ENCODE peak calls at places on chromosomes 4 and X, in four cellular contexts. One of them, this sample, is unnamed. For H3K4me1, the result is how much of the 10 kb centered on the place peaks cover.

GRCh38 chr4:17807446-17807845 is 3.1 kb downstream of the DCAF16 start:
- DNase-seq in HepG2: no peak
- DNase-seq in GM12878: no peak
- DNase-seq in SK-N-SH: no peak
- DNase-seq in this sample: no peak

GRCh38 chr4:89113415-89113814 is 2.1 kb downstream of the TIGD2 start:
- DNase-seq in HepG2: peak
- DNase-seq in SK-N-SH: no peak
- DNase-seq in GM12878: no peak
- DNase-seq in this sample: no peak

GRCh38 chr4:44070843-44071242 is 377.8 kb downstream of the KCTD8 start:
- DNase-seq in SK-N-SH: no peak
- DNase-seq in HepG2: no peak
- DNase-seq in GM12878: no peak
- DNase-seq in this sample: no peak

GRCh38 chr4:73964862-73965611 is 16.8 kb downstream of the PF4 start:
- DNase-seq in SK-N-SH: no peak
- DNase-seq in GM12878: no peak
- DNase-seq in HepG2: peak
- DNase-seq in this sample: no peak

GRCh38 chrX:16162391-16162790 is 4.9 kb upstream of the MAGEB17 start:
- DNase-seq in GM12878: no peak
- DNase-seq in HepG2: no peak
- DNase-seq in SK-N-SH: no peak
- DNase-seq in this sample: no peak

GRCh38 chr4:2364654-2365053 is 53.8 kb downstream of the ZFYVE28 start:
- DNase-seq in GM12878: no peak
- DNase-seq in SK-N-SH: no peak
- DNase-seq in HepG2: no peak
- DNase-seq in this sample: no peak

GRCh38 chrX:145190801-145191389 is 56.4 kb upstream of the SPANXN1 start:
- DNase-seq in HepG2: peak
- DNase-seq in SK-N-SH: peak
- DNase-seq in GM12878: no peak
- DNase-seq in this sample: peak

GRCh38 chrX:95505721-95506120 is 1178.9 kb upstream of the DIAPH2 start:
- DNase-seq in SK-N-SH: no peak
- DNase-seq in HepG2: no peak
- DNase-seq in GM12878: no peak
- DNase-seq in this sample: no peak

GRCh38 chr4:136858911-136859310 is 673.4 kb downstream of the PCDH18 start:
- DNase-seq in GM12878: no peak
- DNase-seq in SK-N-SH: no peak
- DNase-seq in HepG2: no peak
- DNase-seq in this sample: no peak

GRCh38 chr4:15398001-15398400 is 29.8 kb upstream of the C1QTNF7 start:
- DNase-seq in GM12878: no peak
- DNase-seq in HepG2: no peak
- DNase-seq in SK-N-SH: no peak
- DNase-seq in this sample: no peak

GRCh38 chr4:103002551-103002950 is 17.0 kb downstream of the SLC9B1 start:
- DNase-seq in SK-N-SH: no peak
- DNase-seq in GM12878: no peak
- DNase-seq in HepG2: no peak
- DNase-seq in this sample: no peak

GRCh38 chr4:174555793-174556630 is 33.7 kb upstream of the HPGD start:
- DNase-seq in HepG2: no peak
- DNase-seq in GM12878: no peak
- DNase-seq in SK-N-SH: no peak
- DNase-seq in this sample: no peak

GRCh38 chrX:868248-868647 is 237.7 kb downstream of the SHOX start:
- DNase-seq in HepG2: no peak
- DNase-seq in GM12878: no peak
- DNase-seq in SK-N-SH: no peak
- DNase-seq in this sample: no peak

GRCh38 chrX:71198066-71198465 is 25.0 kb upstream of the GJB1 start:
- DNase-seq in GM12878: peak
- DNase-seq in HepG2: no peak
- DNase-seq in SK-N-SH: no peak
- DNase-seq in this sample: no peak

GRCh38 chrX:16778545-16778944 is 7.7 kb upstream of the TXLNG start:
- DNase-seq in SK-N-SH: no peak
- DNase-seq in GM12878: no peak
- DNase-seq in HepG2: peak
- DNase-seq in this sample: no peak

GRCh38 chr4:26349496-26349895 is 28.7 kb downstream of the RBPJ start:
- DNase-seq in GM12878: no peak
- DNase-seq in SK-N-SH: no peak
- DNase-seq in HepG2: no peak
- DNase-seq in this sample: no peak

GRCh38 chr4:95215991-95216605 is 332.7 kb downstream of the UNC5C start:
- DNase-seq in SK-N-SH: no peak
- DNase-seq in GM12878: no peak
- DNase-seq in HepG2: no peak
- DNase-seq in this sample: no peak

GRCh38 chrX:153297376-153297775 is 24.2 kb downstream of the PNMA6F start:
- DNase-seq in SK-N-SH: no peak
- DNase-seq in GM12878: no peak
- DNase-seq in HepG2: no peak
- DNase-seq in this sample: no peak

GRCh38 chr4:106691749-106692148 is 323.2 kb upstream of the GIMD1 start:
- DNase-seq in HepG2: no peak
- DNase-seq in SK-N-SH: peak
- DNase-seq in GM12878: no peak
- DNase-seq in this sample: no peak

GRCh38 chrX:23341452-23341851 is 6.8 kb downstream of the PTCHD1 start:
- DNase-seq in GM12878: no peak
- DNase-seq in HepG2: no peak
- DNase-seq in SK-N-SH: no peak
- DNase-seq in this sample: no peak

GRCh38 chr4:128600996-128601857 is 208.3 kb upstream of the JADE1 start:
- DNase-seq in SK-N-SH: peak
- DNase-seq in HepG2: peak
- DNase-seq in GM12878: no peak
- DNase-seq in this sample: peak

GRCh38 chrX:9765072-9765736 is 443 bp downstream of the GPR143 start:
- DNase-seq in SK-N-SH: no peak
- DNase-seq in HepG2: no peak
- DNase-seq in GM12878: no peak
- DNase-seq in this sample: no peak

GRCh38 chr4:41137879-41138278 is 76.5 kb downstream of the APBB2 start:
- DNase-seq in SK-N-SH: no peak
- DNase-seq in HepG2: no peak
- DNase-seq in GM12878: no peak
- DNase-seq in this sample: no peak

GRCh38 chr4:41136456-41136855 is 77.9 kb downstream of the APBB2 start:
- DNase-seq in GM12878: no peak
- DNase-seq in SK-N-SH: no peak
- DNase-seq in HepG2: no peak
- DNase-seq in this sample: no peak

GRCh38 chr4:41133619-41134018 is 80.7 kb downstream of the APBB2 start:
- DNase-seq in GM12878: no peak
- DNase-seq in SK-N-SH: no peak
- DNase-seq in HepG2: no peak
- DNase-seq in this sample: no peak

GRCh38 chr4:41134581-41134980 is 79.8 kb downstream of the APBB2 start:
- DNase-seq in GM12878: no peak
- DNase-seq in SK-N-SH: no peak
- DNase-seq in HepG2: no peak
- DNase-seq in this sample: no peak

DNA sequence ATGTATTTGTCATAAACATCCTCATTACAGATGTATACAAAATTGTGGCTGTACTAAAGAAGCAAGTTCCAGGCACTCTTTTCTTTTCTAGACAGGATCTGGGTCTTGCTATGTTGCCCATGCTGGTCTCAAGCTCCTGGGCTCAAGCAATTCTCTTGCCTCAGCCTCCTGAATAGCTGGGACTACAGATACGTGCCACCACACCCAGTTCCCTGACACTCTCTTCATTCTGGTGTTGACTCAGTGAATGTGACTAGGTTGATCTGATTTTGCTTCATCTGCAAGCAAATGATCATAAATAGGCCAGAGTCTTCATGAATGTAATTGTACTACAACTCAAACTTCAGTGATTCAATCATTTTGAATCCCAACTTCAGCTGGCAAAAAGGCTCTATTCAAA is 78.6 kb downstream of the APBB2 start:
- DNase-seq in SK-N-SH: no peak
- DNase-seq in GM12878: no peak
- DNase-seq in HepG2: no peak
- DNase-seq in this sample: no peak
- H3K4me1 ChIP-seq in SK-N-SH: under half
- H3K4me1 ChIP-seq in GM12878: under half
- H3K4me1 ChIP-seq in HepG2: half or more
- H3K4me1 ChIP-seq in this sample: under half

GRCh38 chr4:3704669-3705068 is 61.5 kb upstream of the ADRA2C start:
- DNase-seq in GM12878: no peak
- DNase-seq in SK-N-SH: no peak
- DNase-seq in HepG2: no peak
- DNase-seq in this sample: no peak
- TF ChIP-seq PBX3 in GM12878: no peak
- TF ChIP-seq PBX3 in SK-N-SH: no peak
- TF ChIP-seq PBX3 in HepG2: no peak
- TF ChIP-seq PBX3 in this sample: no peak

GRCh38 chrX:109886122-109886761 is 116.7 kb upstream of the TMEM164 start:
- DNase-seq in GM12878: no peak
- DNase-seq in HepG2: peak
- DNase-seq in SK-N-SH: peak
- DNase-seq in this sample: peak
- TF ChIP-seq SMC3 in GM12878: peak
- TF ChIP-seq SMC3 in HepG2: peak
- TF ChIP-seq SMC3 in SK-N-SH: peak
- TF ChIP-seq SMC3 in this sample: peak

GRCh38 chr4:54104907-54105306 is 4.9 kb downstream of the GSX2 start:
- DNase-seq in HepG2: no peak
- DNase-seq in SK-N-SH: no peak
- DNase-seq in GM12878: no peak
- DNase-seq in this sample: no peak

GRCh38 chr4:54102747-54103146 is 2.8 kb downstream of the GSX2 start:
- DNase-seq in SK-N-SH: no peak
- DNase-seq in GM12878: no peak
- DNase-seq in HepG2: no peak
- DNase-seq in this sample: no peak

GRCh38 chr4:54100607-54101189 is 735 bp downstream of the GSX2 start:
- DNase-seq in SK-N-SH: peak
- DNase-seq in HepG2: no peak
- DNase-seq in GM12878: no peak
- DNase-seq in this sample: no peak

GRCh38 chr4:54101190-54102041 is 1.5 kb downstream of the GSX2 start:
- DNase-seq in SK-N-SH: peak
- DNase-seq in GM12878: no peak
- DNase-seq in HepG2: no peak
- DNase-seq in this sample: no peak

DNA sequence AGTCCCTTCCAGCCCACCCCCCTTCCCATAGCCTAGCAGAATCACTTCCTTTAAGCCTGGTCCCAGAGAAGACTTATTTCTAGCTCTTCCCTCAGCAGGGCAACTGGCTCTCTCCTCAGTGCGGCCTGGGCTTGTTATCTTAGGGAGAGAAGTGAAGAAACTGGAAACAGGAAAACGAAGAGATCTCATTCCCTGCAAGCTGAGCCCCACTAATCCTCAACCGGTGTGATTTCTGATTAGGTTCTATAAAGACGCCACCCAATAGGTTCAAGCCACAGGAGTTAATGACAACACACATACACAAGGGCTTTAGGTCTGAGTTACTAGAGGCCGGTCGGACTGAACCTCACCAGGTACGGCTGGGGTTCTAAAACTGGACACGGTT is 3.2 kb downstream of the GSX2 start:
- DNase-seq in HepG2: no peak
- DNase-seq in GM12878: no peak
- DNase-seq in SK-N-SH: no peak
- DNase-seq in this sample: no peak
- H3K4me1 ChIP-seq in HepG2: under half
- H3K4me1 ChIP-seq in GM12878: under half
- H3K4me1 ChIP-seq in SK-N-SH: under half
- H3K4me1 ChIP-seq in this sample: under half

GRCh38 chrX:41391606-41392005 is 55.5 kb upstream of the NYX start:
- DNase-seq in SK-N-SH: no peak
- DNase-seq in GM12878: no peak
- DNase-seq in HepG2: no peak
- DNase-seq in this sample: no peak
- TF ChIP-seq PBX3 in SK-N-SH: no peak
- TF ChIP-seq PBX3 in GM12878: no peak
- TF ChIP-seq PBX3 in HepG2: no peak
- TF ChIP-seq PBX3 in this sample: no peak

GRCh38 chrX:45172890-45173289 is 27.8 kb downstream of the DIPK2B start:
- DNase-seq in SK-N-SH: no peak
- DNase-seq in HepG2: peak
- DNase-seq in GM12878: no peak
- DNase-seq in this sample: peak
- TF ChIP-seq SMC3 in SK-N-SH: no peak
- TF ChIP-seq SMC3 in HepG2: no peak
- TF ChIP-seq SMC3 in GM12878: no peak
- TF ChIP-seq SMC3 in this sample: no peak

GRCh38 chr4:7903686-7904085 is 36.0 kb downstream of the AFAP1 start:
- DNase-seq in GM12878: no peak
- DNase-seq in SK-N-SH: no peak
- DNase-seq in HepG2: no peak
- DNase-seq in this sample: no peak
- H3K4me1 ChIP-seq in GM12878: under half
- H3K4me1 ChIP-seq in SK-N-SH: half or more
- H3K4me1 ChIP-seq in HepG2: under half
- H3K4me1 ChIP-seq in this sample: half or more

GRCh38 chr4:139556071-139556734 is at the start of gene SETD7:
- DNase-seq in GM12878: no peak
- DNase-seq in HepG2: no peak
- DNase-seq in SK-N-SH: peak
- DNase-seq in this sample: peak

GRCh38 chr4:139556735-139557505 is 901 bp upstream of the SETD7 start:
- DNase-seq in GM12878: no peak
- DNase-seq in SK-N-SH: peak
- DNase-seq in HepG2: no peak
- DNase-seq in this sample: peak

GRCh38 chr4:139554726-139555072 is 1.3 kb downstream of the SETD7 start:
- DNase-seq in GM12878: no peak
- DNase-seq in SK-N-SH: no peak
- DNase-seq in HepG2: no peak
- DNase-seq in this sample: no peak

GRCh38 chr4:139555073-139555704 is 830 bp downstream of the SETD7 start:
- DNase-seq in GM12878: no peak
- DNase-seq in HepG2: no peak
- DNase-seq in SK-N-SH: peak
- DNase-seq in this sample: peak

GRCh38 chr4:139555705-139556070 is 331 bp downstream of the SETD7 start:
- DNase-seq in HepG2: no peak
- DNase-seq in GM12878: no peak
- DNase-seq in SK-N-SH: peak
- DNase-seq in this sample: no peak
- TF ChIP-seq PBX3 in HepG2: no peak
- TF ChIP-seq PBX3 in GM12878: no peak
- TF ChIP-seq PBX3 in SK-N-SH: no peak
- TF ChIP-seq PBX3 in this sample: no peak